ENCODE peak calls at places on chromosome 14, in five cellular contexts. K is mesendoderm, R is IMR-90, B is mesenchymal stem cell, J is H1. U is an unnamed sample.

GRCh38 chr14:60506462-60506984 is 2.4 kb upstream of the SIX6 start:
- DNase-seq in B (no peak), J (peak), K (peak), R (no peak), U (peak)

GRCh38 chr14:80956922-80957321 is 1.5 kb downstream of the TSHR start:
- DNase-seq in R (no peak), B (no peak), K (no peak), J (no peak), U (no peak)

GRCh38 chr14:104877806-104878550 is 12.9 kb downstream of the CEP170B start:
- DNase-seq in J (no peak), R (no peak), B (no peak), K (no peak), U (no peak)

GRCh38 chr14:55589171-55589570 is 9.2 kb downstream of the KTN1 start:
- DNase-seq in K (no peak), B (no peak), J (no peak), R (no peak), U (no peak)

GRCh38 chr14:61836807-61837206 is 74.6 kb downstream of the SNAPC1 start:
- DNase-seq in K (peak), J (no peak), B (no peak), R (no peak), U (no peak)

GRCh38 chr14:68535404-68536024 is 257.4 kb downstream of the ZFP36L1 start:
- DNase-seq in K (no peak), J (no peak), R (peak), B (peak), U (no peak)

GRCh38 chr14:72825486-72825885 is 68.4 kb downstream of the DPF3 start:
- DNase-seq in J (no peak), B (no peak), K (peak), R (no peak), U (no peak)

GRCh38 chr14:85529803-85530574 is at the start of gene FLRT2:
- DNase-seq in R (peak), J (peak), K (peak), B (peak), U (peak)

GRCh38 chr14:68661226-68662225 is 131.3 kb downstream of the ZFP36L1 start:
- DNase-seq in B (no peak), J (no peak), K (no peak), R (no peak), U (no peak)

GRCh38 chr14:61203059-61203753 is 77.9 kb downstream of the TMEM30B start:
- DNase-seq in K (peak), R (no peak), B (no peak), J (no peak), U (no peak)

GRCh38 chr14:102900631-102901571 is 21.6 kb upstream of the AMN start:
- DNase-seq in J (no peak), K (no peak), B (no peak), R (no peak), U (no peak)

GRCh38 chr14:101225116-101225728 is 321.7 kb upstream of the RTL1 start:
- DNase-seq in K (no peak), B (no peak), R (no peak), J (no peak), U (no peak)

GRCh38 chr14:104923596-104924420 is 871 bp upstream of the PLD4 start:
- DNase-seq in B (no peak), K (no peak), R (no peak), J (no peak), U (no peak)

GRCh38 chr14:104164512-104164911 is 26.1 kb downstream of the KIF26A start:
- DNase-seq in R (no peak), B (no peak), J (no peak), K (no peak), U (no peak)

GRCh38 chr14:105154476-105154871 is 14.1 kb downstream of the JAG2 start:
- DNase-seq in K (no peak), R (no peak), J (no peak), B (no peak), U (no peak)

GRCh38 chr14:76772300-76773187 is 11.3 kb downstream of the VASH1 start:
- DNase-seq in K (peak), B (peak), J (peak), R (peak), U (no peak)

GRCh38 chr14:67567654-67568053 is 32.4 kb downstream of the PIGH start:
- DNase-seq in R (no peak), K (no peak), B (no peak), J (no peak), U (no peak)

GRCh38 chr14:102605026-102605425 is 12.6 kb downstream of the RCOR1 start:
- DNase-seq in B (no peak), R (no peak), J (no peak), K (no peak), U (no peak)

GRCh38 chr14:44041700-44042099 is 465.4 kb downstream of the FSCB start:
- DNase-seq in J (no peak), K (no peak), R (no peak), B (no peak), U (no peak)

DNA sequence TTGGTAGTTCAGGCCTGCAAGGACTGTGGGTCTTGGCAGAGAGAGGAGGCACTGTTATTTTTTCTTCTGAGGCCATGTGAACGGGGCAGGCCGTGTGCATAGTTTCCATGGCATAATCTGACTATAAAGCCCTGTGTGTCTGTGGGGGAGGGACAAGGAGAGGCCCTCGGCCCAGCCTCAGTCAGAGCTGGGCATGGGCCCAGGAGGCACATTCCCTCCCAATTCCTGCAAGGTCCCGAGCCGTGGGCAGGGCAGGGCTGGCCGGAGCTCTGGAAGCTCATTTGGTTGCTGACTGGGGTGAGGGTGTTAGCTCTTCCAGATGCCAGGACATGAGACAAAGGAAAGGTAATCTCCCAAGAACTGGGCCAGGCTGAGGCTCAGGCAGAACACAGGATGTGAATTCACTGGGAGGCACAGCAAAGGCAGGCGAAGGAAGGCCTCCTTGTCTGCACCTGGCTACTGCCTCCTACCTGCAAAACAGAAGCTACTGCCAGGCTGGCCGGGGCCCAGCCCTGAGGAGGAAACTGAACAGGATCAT is 22.0 kb upstream of the PLEKHG3 start:
- DNase-seq in J (peak), B (peak), R (peak), K (peak), U (no peak)
- H2BK120ac ChIP-seq in J (no peak), B (peak), R (no peak), K (no peak), U (no peak)

GRCh38 chr14:75374911-75375310 is 52.9 kb upstream of the JDP2 start:
- DNase-seq in J (no peak), K (peak), B (no peak), R (no peak), U (no peak)
- H3K4ac ChIP-seq in J (no peak), K (no peak), B (no peak), R (no peak), U (no peak)

GRCh38 chr14:29236848-29237247 is 470.3 kb downstream of the FOXG1 start:
- DNase-seq in R (peak), J (no peak), B (peak), K (no peak), U (no peak)

GRCh38 chr14:29236401-29236800 is 469.8 kb downstream of the FOXG1 start:
- DNase-seq in J (no peak), B (no peak), R (no peak), K (no peak), U (no peak)

GRCh38 chr14:29227631-29228030 is 461.0 kb downstream of the FOXG1 start:
- DNase-seq in R (peak), B (peak), J (no peak), K (no peak), U (no peak)

GRCh38 chr14:29235991-29236390 is 469.4 kb downstream of the FOXG1 start:
- DNase-seq in R (peak), B (peak), K (no peak), J (no peak), U (no peak)

DNA sequence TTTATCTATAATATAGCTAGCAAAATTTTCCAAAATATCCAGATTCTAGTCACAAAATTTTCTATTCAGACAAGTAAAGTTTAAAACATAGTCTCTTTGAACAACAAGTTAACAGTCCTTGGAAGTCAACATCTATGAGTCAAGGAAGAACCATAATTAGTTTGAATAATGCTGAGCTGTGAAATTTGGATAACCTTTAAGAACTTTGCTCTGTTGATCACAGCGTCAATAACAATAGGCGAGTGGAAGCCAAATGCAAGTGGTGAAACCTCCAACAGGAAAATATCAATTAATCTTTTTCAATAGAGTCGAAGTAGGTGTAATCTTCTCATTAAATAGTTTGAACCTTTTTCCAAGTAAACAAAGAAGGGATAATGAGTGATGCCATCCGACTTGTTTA is 466.6 kb downstream of the FOXG1 start:
- DNase-seq in R (no peak), K (no peak), J (no peak), B (peak), U (no peak)
- H3K4me2 ChIP-seq in R (no peak), K (no peak), J (no peak), B (no peak), U (no peak)

DNA sequence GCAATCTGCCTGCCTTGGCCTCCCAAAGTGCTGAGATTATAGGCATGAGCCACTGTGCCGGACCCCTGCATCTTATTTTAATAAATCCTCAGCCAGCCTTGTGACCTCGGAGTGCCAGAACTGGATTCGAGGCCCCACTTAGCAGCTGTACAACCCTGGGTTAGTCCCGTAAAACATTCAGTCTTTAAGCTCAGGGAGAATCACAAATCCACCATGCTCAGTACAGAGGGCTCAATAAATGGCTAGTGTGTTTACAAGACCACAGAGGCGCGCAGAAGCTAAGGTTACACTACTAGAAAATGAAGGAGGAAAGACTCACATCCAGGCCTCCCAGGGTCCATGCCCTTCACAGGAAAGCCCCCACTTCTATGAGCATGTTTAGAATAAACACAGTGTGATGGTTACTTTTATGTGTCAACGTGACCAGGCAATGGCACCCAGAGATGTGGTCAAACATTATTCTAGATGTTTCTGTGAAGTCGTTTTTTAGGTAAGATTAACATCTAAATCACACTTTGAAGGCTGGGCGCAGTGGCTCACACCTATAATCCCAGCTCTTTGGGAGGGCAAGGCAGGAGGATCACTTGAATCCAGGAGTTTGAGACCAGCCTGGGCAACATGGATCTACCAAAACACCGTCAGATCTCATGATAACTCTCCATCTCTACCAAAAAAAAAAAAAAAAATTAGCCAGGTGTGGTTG is 55.3 kb downstream of the CLMN start:
- DNase-seq in B (no peak), J (no peak), R (no peak), K (no peak), U (no peak)
- H2BK120ac ChIP-seq in B (peak), J (no peak), R (no peak), K (no peak), U (no peak)

GRCh38 chr14:22871962-22872832 is 657 bp downstream of the LRP10 start:
- DNase-seq in K (peak), R (peak), J (peak), B (peak), U (peak)
- H3K4ac ChIP-seq in K (peak), R (peak), J (no peak), B (peak), U (no peak)

GRCh38 chr14:51661504-51661903 is 9.8 kb downstream of the FRMD6 start:
- DNase-seq in R (peak), J (no peak), B (no peak), K (no peak), U (no peak)
- H3K4me2 ChIP-seq in R (no peak), J (no peak), B (no peak), K (no peak), U (no peak)

GRCh38 chr14:39827901-39828655 is 395.8 kb upstream of the FBXO33 start:
- DNase-seq in K (no peak), B (no peak), J (no peak), R (no peak), U (no peak)
- H2BK120ac ChIP-seq in K (no peak), B (no peak), J (no peak), R (no peak), U (no peak)

GRCh38 chr14:21384494-21384851 is 654 bp upstream of the SUPT16H start:
- DNase-seq in R (no peak), B (no peak), J (no peak), K (no peak), U (no peak)

GRCh38 chr14:21382886-21383847 is 652 bp downstream of the SUPT16H start:
- DNase-seq in B (peak), R (peak), K (peak), J (no peak), U (no peak)

GRCh38 chr14:21385170-21385904 is 1.5 kb upstream of the SUPT16H start:
- DNase-seq in R (no peak), J (no peak), B (no peak), K (no peak), U (no peak)

GRCh38 chr14:21382095-21382494 is 1.7 kb downstream of the SUPT16H start:
- DNase-seq in B (no peak), K (peak), J (no peak), R (no peak), U (no peak)

GRCh38 chr14:21383848-21384493 is at the start of gene SUPT16H:
- DNase-seq in J (peak), R (peak), B (peak), K (peak), U (peak)
- H3K4ac ChIP-seq in J (no peak), R (peak), B (peak), K (peak), U (no peak)

U was measured in neuronal stem cell.